ENCODE peak calls at places on chromosomes 6 and 20, in eight cellular contexts. One of them, this sample, is unnamed.

GRCh38 chr20:58619847-58620431 is 31.1 kb upstream of the STX16 start:
- DNase-seq in HepG2: no peak
- DNase-seq in SK-N-MC: peak; percentile 30
- DNase-seq in H1: peak; percentile 50
- DNase-seq in breast epithelium: no peak
- DNase-seq in stomach: no peak
- DNase-seq in vagina: no peak
- DNase-seq in suprapubic skin: no peak
- DNase-seq in this sample: no peak

GRCh38 chr6:36836091-36836770 is 3.0 kb downstream of the CPNE5 start:
- DNase-seq in HepG2: no peak
- DNase-seq in SK-N-MC: no peak
- DNase-seq in H1: no peak
- DNase-seq in breast epithelium: no peak
- DNase-seq in stomach: no peak
- DNase-seq in vagina: no peak
- DNase-seq in suprapubic skin: no peak
- DNase-seq in this sample: no peak

GRCh38 chr20:59207742-59208357 is 44.2 kb downstream of the ZNF831 start:
- DNase-seq in HepG2: peak; percentile 53
- DNase-seq in SK-N-MC: no peak
- DNase-seq in H1: peak; percentile 54
- DNase-seq in breast epithelium: no peak
- DNase-seq in stomach: peak; percentile 66
- DNase-seq in vagina: no peak
- DNase-seq in suprapubic skin: peak; percentile 71
- DNase-seq in this sample: no peak

GRCh38 chr6:110760589-110760988 is 54.7 kb downstream of the CDK19 start:
- DNase-seq in HepG2: peak; percentile 25
- DNase-seq in SK-N-MC: no peak
- DNase-seq in H1: no peak
- DNase-seq in breast epithelium: no peak
- DNase-seq in stomach: no peak
- DNase-seq in vagina: no peak
- DNase-seq in suprapubic skin: no peak
- DNase-seq in this sample: no peak

GRCh38 chr20:57899554-57899953 is 189.7 kb upstream of the PMEPA1 start:
- DNase-seq in HepG2: no peak
- DNase-seq in SK-N-MC: no peak
- DNase-seq in H1: no peak
- DNase-seq in breast epithelium: no peak
- DNase-seq in stomach: no peak
- DNase-seq in vagina: no peak
- DNase-seq in suprapubic skin: no peak
- DNase-seq in this sample: peak; percentile 38

GRCh38 chr6:37396571-37397185 is 36.3 kb upstream of the CMTR1 start:
- DNase-seq in HepG2: no peak
- DNase-seq in SK-N-MC: no peak
- DNase-seq in H1: no peak
- DNase-seq in breast epithelium: no peak
- DNase-seq in stomach: no peak
- DNase-seq in vagina: no peak
- DNase-seq in suprapubic skin: no peak
- DNase-seq in this sample: no peak

GRCh38 chr20:45407067-45407745 is 883 bp upstream of the DBNDD2 start:
- DNase-seq in HepG2: no peak
- DNase-seq in SK-N-MC: no peak
- DNase-seq in H1: no peak
- DNase-seq in breast epithelium: no peak
- DNase-seq in stomach: peak; percentile 39
- DNase-seq in vagina: no peak
- DNase-seq in suprapubic skin: no peak
- DNase-seq in this sample: peak; percentile 89

GRCh38 chr6:40545954-40546353 is 41.2 kb downstream of the LRFN2 start:
- DNase-seq in HepG2: no peak
- DNase-seq in SK-N-MC: no peak
- DNase-seq in H1: peak; percentile 44
- DNase-seq in breast epithelium: no peak
- DNase-seq in stomach: no peak
- DNase-seq in vagina: no peak
- DNase-seq in suprapubic skin: no peak
- DNase-seq in this sample: peak; percentile 38

GRCh38 chr6:170093276-170093657 is 197.6 kb downstream of the DLL1 start:
- DNase-seq in HepG2: no peak
- DNase-seq in SK-N-MC: no peak
- DNase-seq in H1: no peak
- DNase-seq in breast epithelium: no peak
- DNase-seq in stomach: peak; percentile 14
- DNase-seq in vagina: no peak
- DNase-seq in suprapubic skin: no peak
- DNase-seq in this sample: no peak

GRCh38 chr6:33735201-33735600 is 11.5 kb downstream of the IP6K3 start:
- DNase-seq in HepG2: no peak
- DNase-seq in SK-N-MC: no peak
- DNase-seq in H1: no peak
- DNase-seq in breast epithelium: no peak
- DNase-seq in stomach: no peak
- DNase-seq in vagina: no peak
- DNase-seq in suprapubic skin: no peak
- DNase-seq in this sample: no peak

GRCh38 chr20:34579936-34580587 is 21.5 kb downstream of the MAP1LC3A start:
- DNase-seq in HepG2: no peak
- DNase-seq in SK-N-MC: no peak
- DNase-seq in H1: no peak
- DNase-seq in breast epithelium: no peak
- DNase-seq in stomach: peak; percentile 42
- DNase-seq in vagina: peak; percentile 62
- DNase-seq in suprapubic skin: no peak
- DNase-seq in this sample: no peak

GRCh38 chr6:90368001-90368400 is 71.4 kb upstream of the BACH2 start:
- DNase-seq in HepG2: no peak
- DNase-seq in SK-N-MC: no peak
- DNase-seq in H1: no peak
- DNase-seq in breast epithelium: no peak
- DNase-seq in stomach: no peak
- DNase-seq in vagina: no peak
- DNase-seq in suprapubic skin: no peak
- DNase-seq in this sample: no peak

GRCh38 chr6:90370493-90370959 is 73.9 kb upstream of the BACH2 start:
- DNase-seq in HepG2: no peak
- DNase-seq in SK-N-MC: no peak
- DNase-seq in H1: no peak
- DNase-seq in breast epithelium: no peak
- DNase-seq in stomach: no peak
- DNase-seq in vagina: no peak
- DNase-seq in suprapubic skin: no peak
- DNase-seq in this sample: no peak

GRCh38 chr6:90368601-90369000 is 72.0 kb upstream of the BACH2 start:
- DNase-seq in HepG2: no peak
- DNase-seq in SK-N-MC: no peak
- DNase-seq in H1: no peak
- DNase-seq in breast epithelium: no peak
- DNase-seq in stomach: no peak
- DNase-seq in vagina: no peak
- DNase-seq in suprapubic skin: no peak
- DNase-seq in this sample: no peak

GRCh38 chr6:90369651-90370050 is 73.0 kb upstream of the BACH2 start:
- DNase-seq in HepG2: no peak
- DNase-seq in SK-N-MC: no peak
- DNase-seq in H1: no peak
- DNase-seq in breast epithelium: no peak
- DNase-seq in stomach: no peak
- DNase-seq in vagina: no peak
- DNase-seq in suprapubic skin: no peak
- DNase-seq in this sample: no peak

GRCh38 chr6:90369024-90369519 is 72.4 kb upstream of the BACH2 start:
- DNase-seq in HepG2: peak; percentile 20
- DNase-seq in SK-N-MC: no peak
- DNase-seq in H1: peak; percentile 27
- DNase-seq in breast epithelium: peak; percentile 82
- DNase-seq in stomach: peak; percentile 27
- DNase-seq in vagina: peak; percentile 98
- DNase-seq in suprapubic skin: no peak
- DNase-seq in this sample: peak; percentile 88
- TF ChIP-seq POLR2AphosphoS5 in HepG2: no peak
- TF ChIP-seq POLR2AphosphoS5 in SK-N-MC: no peak
- TF ChIP-seq POLR2AphosphoS5 in H1: no peak
- TF ChIP-seq POLR2AphosphoS5 in breast epithelium: peak; percentile 91
- TF ChIP-seq POLR2AphosphoS5 in stomach: peak; percentile 90
- TF ChIP-seq POLR2AphosphoS5 in vagina: peak; percentile 39
- TF ChIP-seq POLR2AphosphoS5 in suprapubic skin: peak; percentile 83
- TF ChIP-seq POLR2AphosphoS5 in this sample: peak; percentile 81

GRCh38 chr20:36881331-36881730 is 5.4 kb downstream of the TLDC2 start:
- DNase-seq in HepG2: no peak
- DNase-seq in SK-N-MC: no peak
- DNase-seq in H1: no peak
- DNase-seq in breast epithelium: no peak
- DNase-seq in stomach: no peak
- DNase-seq in vagina: no peak
- DNase-seq in suprapubic skin: no peak
- DNase-seq in this sample: no peak

GRCh38 chr20:36883972-36884535 is 8.1 kb downstream of the TLDC2 start:
- DNase-seq in HepG2: no peak
- DNase-seq in SK-N-MC: no peak
- DNase-seq in H1: no peak
- DNase-seq in breast epithelium: no peak
- DNase-seq in stomach: no peak
- DNase-seq in vagina: no peak
- DNase-seq in suprapubic skin: no peak
- DNase-seq in this sample: no peak

GRCh38 chr20:36881888-36882287 is 6.0 kb downstream of the TLDC2 start:
- DNase-seq in HepG2: no peak
- DNase-seq in SK-N-MC: no peak
- DNase-seq in H1: no peak
- DNase-seq in breast epithelium: no peak
- DNase-seq in stomach: no peak
- DNase-seq in vagina: no peak
- DNase-seq in suprapubic skin: no peak
- DNase-seq in this sample: no peak

GRCh38 chr20:36878913-36879312 is 3.0 kb downstream of the TLDC2 start:
- DNase-seq in HepG2: no peak
- DNase-seq in SK-N-MC: no peak
- DNase-seq in H1: no peak
- DNase-seq in breast epithelium: no peak
- DNase-seq in stomach: no peak
- DNase-seq in vagina: no peak
- DNase-seq in suprapubic skin: no peak
- DNase-seq in this sample: no peak

DNA sequence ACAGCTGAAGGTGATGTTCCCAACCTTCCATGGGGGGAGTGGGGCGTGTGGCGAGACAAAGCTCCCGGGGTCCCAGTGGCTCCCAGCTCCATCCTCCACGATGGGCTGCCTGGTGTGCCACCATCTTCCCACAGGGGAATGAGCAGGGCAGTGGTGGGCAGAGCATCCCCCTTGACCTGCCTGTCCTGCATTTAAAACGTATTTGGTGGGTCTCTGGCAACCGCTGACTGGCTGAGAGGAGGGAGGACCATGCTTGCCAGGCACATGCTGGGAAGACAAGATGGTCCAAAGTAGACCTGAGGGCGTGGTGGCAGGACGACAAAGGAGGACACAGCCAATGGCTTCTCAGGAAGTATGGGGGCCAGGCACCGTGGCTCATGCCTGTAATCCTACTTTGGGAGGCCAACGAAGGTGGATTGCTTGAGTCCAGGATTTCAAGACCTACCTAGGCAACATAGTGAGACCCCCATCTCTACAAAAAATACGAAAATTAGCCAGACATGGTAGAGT is 4.9 kb downstream of the TLDC2 start:
- DNase-seq in HepG2: no peak
- DNase-seq in SK-N-MC: no peak
- DNase-seq in H1: no peak
- DNase-seq in breast epithelium: no peak
- DNase-seq in stomach: no peak
- DNase-seq in vagina: no peak
- DNase-seq in suprapubic skin: no peak
- DNase-seq in this sample: no peak
- TF ChIP-seq POLR2AphosphoS5 in HepG2: no peak
- TF ChIP-seq POLR2AphosphoS5 in SK-N-MC: no peak
- TF ChIP-seq POLR2AphosphoS5 in H1: no peak
- TF ChIP-seq POLR2AphosphoS5 in breast epithelium: no peak
- TF ChIP-seq POLR2AphosphoS5 in stomach: no peak
- TF ChIP-seq POLR2AphosphoS5 in vagina: no peak
- TF ChIP-seq POLR2AphosphoS5 in suprapubic skin: no peak
- TF ChIP-seq POLR2AphosphoS5 in this sample: no peak

GRCh38 chr6:44805239-44805849 is 417.8 kb downstream of the CDC5L start:
- DNase-seq in HepG2: no peak
- DNase-seq in SK-N-MC: no peak
- DNase-seq in H1: no peak
- DNase-seq in breast epithelium: no peak
- DNase-seq in stomach: no peak
- DNase-seq in vagina: no peak
- DNase-seq in suprapubic skin: no peak
- DNase-seq in this sample: no peak

GRCh38 chr6:44804016-44804415 is 416.5 kb downstream of the CDC5L start:
- DNase-seq in HepG2: no peak
- DNase-seq in SK-N-MC: no peak
- DNase-seq in H1: no peak
- DNase-seq in breast epithelium: no peak
- DNase-seq in stomach: no peak
- DNase-seq in vagina: no peak
- DNase-seq in suprapubic skin: no peak
- DNase-seq in this sample: no peak

GRCh38 chr6:44804546-44804945 is 417.0 kb downstream of the CDC5L start:
- DNase-seq in HepG2: peak; percentile 31
- DNase-seq in SK-N-MC: no peak
- DNase-seq in H1: no peak
- DNase-seq in breast epithelium: no peak
- DNase-seq in stomach: no peak
- DNase-seq in vagina: no peak
- DNase-seq in suprapubic skin: no peak
- DNase-seq in this sample: no peak

GRCh38 chr6:44800171-44800671 is 412.7 kb downstream of the CDC5L start:
- DNase-seq in HepG2: peak; percentile 18
- DNase-seq in SK-N-MC: no peak
- DNase-seq in H1: no peak
- DNase-seq in breast epithelium: peak; percentile 43
- DNase-seq in stomach: no peak
- DNase-seq in vagina: no peak
- DNase-seq in suprapubic skin: no peak
- DNase-seq in this sample: no peak

DNA sequence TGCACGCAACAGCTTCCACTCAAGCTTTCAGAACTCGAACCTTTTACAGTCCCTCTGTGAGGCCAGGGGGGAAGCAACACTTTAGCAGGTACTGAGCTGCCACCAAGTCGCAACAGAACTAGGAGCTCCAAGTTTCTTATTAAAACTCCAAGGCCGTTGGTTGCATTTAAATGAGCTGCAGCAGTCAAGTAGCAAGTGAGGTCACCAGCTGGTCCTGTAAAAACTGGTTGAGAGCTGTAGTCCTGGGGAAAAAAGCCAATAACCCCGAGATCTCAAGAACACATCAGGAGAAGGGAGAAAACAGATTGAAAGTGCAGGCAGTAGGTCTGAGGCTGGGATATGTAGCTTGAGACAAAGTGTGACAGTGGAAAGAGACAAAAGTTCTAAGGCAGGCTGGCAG is 413.7 kb downstream of the CDC5L start:
- DNase-seq in HepG2: no peak
- DNase-seq in SK-N-MC: no peak
- DNase-seq in H1: no peak
- DNase-seq in breast epithelium: no peak
- DNase-seq in stomach: no peak
- DNase-seq in vagina: no peak
- DNase-seq in suprapubic skin: no peak
- DNase-seq in this sample: no peak
- TF ChIP-seq POLR2AphosphoS5 in HepG2: no peak
- TF ChIP-seq POLR2AphosphoS5 in SK-N-MC: no peak
- TF ChIP-seq POLR2AphosphoS5 in H1: no peak
- TF ChIP-seq POLR2AphosphoS5 in breast epithelium: no peak
- TF ChIP-seq POLR2AphosphoS5 in stomach: no peak
- TF ChIP-seq POLR2AphosphoS5 in vagina: no peak
- TF ChIP-seq POLR2AphosphoS5 in suprapubic skin: no peak
- TF ChIP-seq POLR2AphosphoS5 in this sample: no peak

GRCh38 chr6:81752084-81752968 is at the start of gene TENT5A:
- DNase-seq in HepG2: peak; percentile 83
- DNase-seq in SK-N-MC: no peak
- DNase-seq in H1: peak; percentile 75
- DNase-seq in breast epithelium: peak; percentile 92
- DNase-seq in stomach: peak; percentile 94
- DNase-seq in vagina: peak; percentile 97
- DNase-seq in suprapubic skin: peak; percentile 97
- DNase-seq in this sample: peak; percentile 98
- TF ChIP-seq POLR2AphosphoS5 in HepG2: peak; percentile 83
- TF ChIP-seq POLR2AphosphoS5 in SK-N-MC: peak; percentile 86
- TF ChIP-seq POLR2AphosphoS5 in H1: peak; percentile 35
- TF ChIP-seq POLR2AphosphoS5 in breast epithelium: peak; percentile 86
- TF ChIP-seq POLR2AphosphoS5 in stomach: peak; percentile 91
- TF ChIP-seq POLR2AphosphoS5 in vagina: peak; percentile 95
- TF ChIP-seq POLR2AphosphoS5 in suprapubic skin: peak; percentile 86
- TF ChIP-seq POLR2AphosphoS5 in this sample: peak; percentile 96

This sample was measured in sigmoid colon.